ENCODE peak calls at places on chromosomes 1 and 21, in seven cellular contexts. P, Z, U, L, R, A and X are unnamed samples.

GRCh38 chr1:106721779-106722178 is 334.7 kb upstream of the PRMT6 start:
- DNase-seq in P (no peak), Z (no peak), U (no peak), L (no peak), R (no peak), A (no peak), X (no peak)

GRCh38 chr1:46248122-46248920 is 758 bp downstream of the RAD54L start:
- DNase-seq in P (no peak), Z (peak; percentile 26), U (peak; percentile 61), L (no peak), R (peak; percentile 65), A (peak; percentile 64), X (no peak)

GRCh38 chr1:152328801-152329391 is 3.9 kb upstream of the FLG start:
- DNase-seq in P (no peak), Z (no peak), U (no peak), L (peak; percentile 7), R (no peak), A (no peak), X (no peak)

GRCh38 chr1:61588736-61589381 is 136.1 kb downstream of the TM2D1 start:
- DNase-seq in P (no peak), Z (peak; percentile 69), U (peak; percentile 34), L (peak; percentile 22), R (peak; percentile 79), A (peak; percentile 80), X (no peak)

GRCh38 chr1:116738673-116739370 is 15.4 kb upstream of the CD2 start:
- DNase-seq in P (no peak), Z (no peak), U (no peak), L (no peak), R (peak; percentile 87), A (peak; percentile 87), X (no peak)

GRCh38 chr1:228164561-228165371 is 838 bp upstream of the IBA57 start:
- DNase-seq in P (no peak), Z (no peak), U (peak; percentile 55), L (no peak), R (no peak), A (no peak), X (no peak)

GRCh38 chr1:31010081-31010989 is 55.2 kb downstream of the PUM1 start:
- DNase-seq in P (no peak), Z (peak; percentile 15), U (no peak), L (peak; percentile 41), R (peak; percentile 70), A (no peak), X (no peak)

GRCh38 chr21:38992737-38993136 is 187.0 kb downstream of the ETS2 start:
- DNase-seq in P (no peak), Z (no peak), U (no peak), L (no peak), R (no peak), A (no peak), X (no peak)

GRCh38 chr1:194292912-194293311 is 1106.5 kb upstream of the B3GALT2 start:
- DNase-seq in P (no peak), Z (no peak), U (no peak), L (no peak), R (no peak), A (no peak), X (no peak)

GRCh38 chr21:15063821-15064575 is 802 bp downstream of the NRIP1 start:
- DNase-seq in P (peak; percentile 74), Z (no peak), U (no peak), L (no peak), R (peak; percentile 13), A (no peak), X (peak; percentile 75)

GRCh38 chr1:203794764-203795381 is 550 bp upstream of the ZBED6 start:
- DNase-seq in P (no peak), Z (no peak), U (peak; percentile 36), L (no peak), R (no peak), A (no peak), X (no peak)

GRCh38 chr1:24929091-24929875 is 793 bp downstream of the RUNX3 start:
- DNase-seq in P (no peak), Z (peak; percentile 41), U (no peak), L (no peak), R (peak; percentile 65), A (peak; percentile 88), X (peak; percentile 64)

GRCh38 chr1:6985528-6986276 is 200.4 kb downstream of the CAMTA1 start:
- DNase-seq in P (no peak), Z (no peak), U (no peak), L (no peak), R (no peak), A (no peak), X (peak; percentile 13)

GRCh38 chr1:172935062-172935592 is 115.6 kb downstream of the TNFSF18 start:
- DNase-seq in P (no peak), Z (no peak), U (no peak), L (no peak), R (no peak), A (no peak), X (no peak)